ENCODE peak calls at places on chromosome 4, in ten cellular contexts. G, S, D, P, R, O, H, U, Z and J are unnamed samples.
A peak's percentile ranks its signal among the peaks of the same experiment; 100 is the strongest.

GRCh38 chr4:113673450-113673849 is 88.1 kb downstream of the CAMK2D start:
- DNase-seq in P (peak; percentile 44), G (no peak), Z (no peak), R (no peak), D (no peak), S (no peak), H (no peak), O (no peak), U (peak; percentile 24), J (no peak)

GRCh38 chr4:182338059-182338458 is 94.9 kb downstream of the TENM3 start:
- DNase-seq in G (no peak), Z (no peak), O (no peak), H (no peak), U (no peak), P (peak; percentile 28), R (no peak), D (no peak), S (no peak), J (no peak)

GRCh38 chr4:177108708-177109107 is 201.0 kb upstream of the NEIL3 start:
- DNase-seq in G (no peak), Z (no peak), D (no peak), S (no peak), O (no peak), H (no peak), R (no peak), U (no peak), P (peak; percentile 60), J (no peak)

GRCh38 chr4:118683513-118683912 is 1.7 kb upstream of the METTL14 start:
- DNase-seq in U (no peak), H (no peak), G (no peak), P (peak; percentile 15), Z (no peak), O (no peak), D (no peak), S (peak; percentile 22), R (no peak), J (peak; percentile 12)

GRCh38 chr4:168480991-168481588 is 798 bp upstream of the DDX60L start:
- DNase-seq in O (peak; percentile 29), R (no peak), G (no peak), U (peak; percentile 59), Z (no peak), H (no peak), D (no peak), S (peak; percentile 65), P (peak; percentile 84), J (peak; percentile 54)

GRCh38 chr4:173195132-173195531 is 26.5 kb downstream of the GALNT7 start:
- DNase-seq in U (no peak), R (no peak), Z (peak; percentile 66), D (no peak), G (no peak), H (no peak), O (no peak), S (no peak), P (no peak), J (no peak)

GRCh38 chr4:163404570-163404969 is 60.9 kb downstream of the NPY5R start:
- DNase-seq in O (peak; percentile 7), D (no peak), S (peak; percentile 16), H (no peak), Z (no peak), P (no peak), U (no peak), R (no peak), G (no peak), J (no peak)

GRCh38 chr4:143482753-143483362 is 30.6 kb upstream of the SMARCA5 start:
- DNase-seq in G (no peak), S (peak; percentile 49), U (no peak), D (no peak), P (peak; percentile 69), R (no peak), H (peak; percentile 44), Z (no peak), O (peak; percentile 26), J (peak; percentile 16)

GRCh38 chr4:10929818-10930217 is 245.2 kb upstream of the CLNK start:
- DNase-seq in H (no peak), O (no peak), P (no peak), G (no peak), R (no peak), Z (no peak), S (no peak), D (no peak), U (no peak), J (no peak)

GRCh38 chr4:78878031-78878430 is 61.2 kb downstream of the PAQR3 start:
- DNase-seq in D (no peak), U (no peak), H (no peak), P (no peak), R (no peak), S (no peak), G (no peak), Z (no peak), O (no peak), J (no peak)

GRCh38 chr4:4762909-4763814 is 96.3 kb upstream of the MSX1 start:
- DNase-seq in O (no peak), G (no peak), U (no peak), R (no peak), D (no peak), H (no peak), S (no peak), P (peak; percentile 60), Z (no peak), J (no peak)

GRCh38 chr4:155799794-155800123 is 40.9 kb downstream of the GUCY1B1 start:
- DNase-seq in Z (no peak), U (no peak), P (no peak), O (no peak), R (no peak), D (no peak), S (no peak), G (no peak), H (no peak), J (no peak)

GRCh38 chr4:15740764-15741404 is 37.2 kb upstream of the CD38 start:
- DNase-seq in P (no peak), D (no peak), H (no peak), Z (no peak), O (no peak), U (no peak), G (no peak), R (no peak), S (no peak), J (no peak)

GRCh38 chr4:156799121-156799589 is 172.4 kb downstream of the PDGFC start:
- DNase-seq in G (no peak), P (peak; percentile 52), H (no peak), R (no peak), S (no peak), O (no peak), U (no peak), D (no peak), Z (no peak), J (no peak)

GRCh38 chr4:71855944-71856343 is 72.1 kb upstream of the GC start:
- DNase-seq in G (no peak), S (no peak), H (no peak), R (no peak), Z (no peak), O (no peak), U (no peak), P (no peak), D (no peak), J (no peak)

GRCh38 chr4:17535242-17535641 is 20.3 kb downstream of the CLRN2 start:
- DNase-seq in Z (no peak), G (no peak), U (no peak), D (no peak), P (no peak), O (no peak), H (no peak), S (no peak), R (no peak), J (no peak)

GRCh38 chr4:157992948-157993839 is 179.6 kb downstream of the GASK1B start:
- DNase-seq in P (no peak), S (peak; percentile 51), Z (no peak), G (no peak), U (no peak), R (no peak), D (no peak), O (no peak), H (no peak), J (no peak)

GRCh38 chr4:82801910-82802521 is 3.4 kb upstream of the SCD5 start:
- DNase-seq in R (no peak), H (no peak), O (peak; percentile 58), P (peak; percentile 54), S (peak; percentile 62), G (peak; percentile 10), U (no peak), Z (no peak), D (no peak), J (peak; percentile 43)

GRCh38 chr4:169115897-169116254 is 105.8 kb upstream of the CBR4 start:
- DNase-seq in P (peak; percentile 95), S (peak; percentile 86), O (peak; percentile 67), U (no peak), Z (no peak), R (no peak), H (no peak), D (no peak), G (no peak), J (no peak)

GRCh38 chr4:40662962-40663604 is 33.4 kb upstream of the RBM47 start:
- DNase-seq in H (no peak), G (peak; percentile 91), P (peak; percentile 89), D (no peak), Z (peak; percentile 89), S (peak; percentile 39), U (no peak), R (peak; percentile 59), O (peak; percentile 41), J (peak; percentile 97)

GRCh38 chr4:172147702-172148101 is 334.5 kb downstream of the GALNTL6 start:
- DNase-seq in Z (no peak), D (no peak), H (no peak), O (no peak), P (peak; percentile 12), G (peak; percentile 33), S (no peak), U (no peak), R (no peak), J (no peak)

GRCh38 chr4:43757147-43757546 is 691.5 kb downstream of the KCTD8 start:
- DNase-seq in P (no peak), O (peak; percentile 62), U (no peak), R (no peak), S (no peak), D (no peak), G (no peak), H (peak; percentile 70), Z (peak; percentile 17), J (no peak)

GRCh38 chr4:71691416-71692073 is 92.3 kb downstream of the GC start:
- DNase-seq in H (no peak), U (no peak), D (no peak), S (no peak), Z (no peak), R (no peak), P (no peak), G (no peak), O (no peak), J (peak; percentile 8)

GRCh38 chr4:141955696-141956095 is 319.3 kb downstream of the IL15 start:
- DNase-seq in G (no peak), R (no peak), U (no peak), D (no peak), P (no peak), O (no peak), Z (no peak), H (no peak), S (no peak), J (no peak)

GRCh38 chr4:105714932-105715331 is 6.3 kb downstream of the GSTCD start:
- DNase-seq in S (no peak), P (peak; percentile 8), D (no peak), Z (no peak), G (no peak), U (no peak), R (no peak), H (no peak), O (no peak), J (no peak)

GRCh38 chr4:140286503-140286902 is 86.9 kb upstream of the SCOC start:
- DNase-seq in H (peak; percentile 58), G (no peak), R (no peak), S (no peak), U (no peak), P (peak; percentile 32), Z (peak; percentile 51), D (no peak), O (peak; percentile 11), J (peak; percentile 14)

GRCh38 chr4:7771056-7771455 is 168.6 kb downstream of the AFAP1 start:
- DNase-seq in H (no peak), R (no peak), D (no peak), G (no peak), U (peak; percentile 66), S (no peak), Z (no peak), O (no peak), P (no peak), J (no peak)

GRCh38 chr4:167541286-167541685 is 307.0 kb upstream of the SPOCK3 start:
- DNase-seq in O (no peak), H (no peak), Z (no peak), U (no peak), G (no peak), P (no peak), S (no peak), R (no peak), D (no peak), J (no peak)